ENCODE peak calls at places on chromosomes 1 and 21, in eight cellular contexts. One of them, this sample, is unnamed.

GRCh38 chr1:52523376-52523775 is 29.5 kb downstream of the TUT4 start:
- DNase-seq in myocyte: no peak
- DNase-seq in SW480: no peak
- DNase-seq in GM10248: no peak
- DNase-seq in T follicular helper cell: no peak
- DNase-seq in SHP77: no peak
- DNase-seq in NCI-H524: no peak
- DNase-seq in stimulated activated CD8-positive, alpha-beta memory T cell treated with anti-CD3 and anti-CD28 coated beads, Interleukin-7, amount 100 ng/mL, for 1 hour: no peak
- DNase-seq in this sample: no peak

GRCh38 chr1:165755393-165756010 is 13.2 kb downstream of the TMCO1 start:
- DNase-seq in myocyte: peak
- DNase-seq in SW480: no peak
- DNase-seq in GM10248: no peak
- DNase-seq in T follicular helper cell: no peak
- DNase-seq in SHP77: no peak
- DNase-seq in NCI-H524: no peak
- DNase-seq in stimulated activated CD8-positive, alpha-beta memory T cell treated with anti-CD3 and anti-CD28 coated beads, Interleukin-7, amount 100 ng/mL, for 1 hour: no peak
- DNase-seq in this sample: no peak

GRCh38 chr1:66237722-66238479 is 296.1 kb upstream of the SGIP1 start:
- DNase-seq in myocyte: no peak
- DNase-seq in SW480: no peak
- DNase-seq in GM10248: no peak
- DNase-seq in T follicular helper cell: no peak
- DNase-seq in SHP77: no peak
- DNase-seq in NCI-H524: no peak
- DNase-seq in stimulated activated CD8-positive, alpha-beta memory T cell treated with anti-CD3 and anti-CD28 coated beads, Interleukin-7, amount 100 ng/mL, for 1 hour: no peak
- DNase-seq in this sample: no peak

GRCh38 chr1:92965003-92965402 is 3.7 kb upstream of the DIPK1A start:
- DNase-seq in myocyte: no peak
- DNase-seq in SW480: no peak
- DNase-seq in GM10248: no peak
- DNase-seq in T follicular helper cell: peak
- DNase-seq in SHP77: no peak
- DNase-seq in NCI-H524: no peak
- DNase-seq in stimulated activated CD8-positive, alpha-beta memory T cell treated with anti-CD3 and anti-CD28 coated beads, Interleukin-7, amount 100 ng/mL, for 1 hour: no peak
- DNase-seq in this sample: no peak

GRCh38 chr1:29500041-29500440 is 263.7 kb downstream of the PTPRU start:
- DNase-seq in myocyte: no peak
- DNase-seq in SW480: no peak
- DNase-seq in GM10248: no peak
- DNase-seq in T follicular helper cell: no peak
- DNase-seq in SHP77: no peak
- DNase-seq in NCI-H524: no peak
- DNase-seq in stimulated activated CD8-positive, alpha-beta memory T cell treated with anti-CD3 and anti-CD28 coated beads, Interleukin-7, amount 100 ng/mL, for 1 hour: no peak
- DNase-seq in this sample: peak

GRCh38 chr1:170959385-170959784 is 24.1 kb downstream of the MROH9 start:
- DNase-seq in myocyte: no peak
- DNase-seq in SW480: no peak
- DNase-seq in GM10248: no peak
- DNase-seq in T follicular helper cell: no peak
- DNase-seq in SHP77: no peak
- DNase-seq in NCI-H524: no peak
- DNase-seq in stimulated activated CD8-positive, alpha-beta memory T cell treated with anti-CD3 and anti-CD28 coated beads, Interleukin-7, amount 100 ng/mL, for 1 hour: no peak
- DNase-seq in this sample: no peak

GRCh38 chr1:171877711-171878110 is 36.4 kb downstream of the DNM3 start:
- DNase-seq in myocyte: peak
- DNase-seq in SW480: no peak
- DNase-seq in GM10248: peak
- DNase-seq in T follicular helper cell: no peak
- DNase-seq in SHP77: no peak
- DNase-seq in NCI-H524: no peak
- DNase-seq in stimulated activated CD8-positive, alpha-beta memory T cell treated with anti-CD3 and anti-CD28 coated beads, Interleukin-7, amount 100 ng/mL, for 1 hour: no peak
- DNase-seq in this sample: no peak

GRCh38 chr1:169670836-169671235 is 40.6 kb downstream of the SELL start:
- DNase-seq in myocyte: no peak
- DNase-seq in SW480: no peak
- DNase-seq in GM10248: no peak
- DNase-seq in T follicular helper cell: no peak
- DNase-seq in SHP77: no peak
- DNase-seq in NCI-H524: no peak
- DNase-seq in stimulated activated CD8-positive, alpha-beta memory T cell treated with anti-CD3 and anti-CD28 coated beads, Interleukin-7, amount 100 ng/mL, for 1 hour: no peak
- DNase-seq in this sample: no peak

GRCh38 chr1:43530483-43531452 is at the start of gene PTPRF:
- DNase-seq in myocyte: peak
- DNase-seq in SW480: peak
- DNase-seq in GM10248: peak
- DNase-seq in T follicular helper cell: no peak
- DNase-seq in SHP77: peak
- DNase-seq in NCI-H524: peak
- DNase-seq in stimulated activated CD8-positive, alpha-beta memory T cell treated with anti-CD3 and anti-CD28 coated beads, Interleukin-7, amount 100 ng/mL, for 1 hour: no peak
- DNase-seq in this sample: peak

GRCh38 chr1:241800640-241801039 is 47.4 kb upstream of the EXO1 start:
- DNase-seq in myocyte: no peak
- DNase-seq in SW480: no peak
- DNase-seq in GM10248: no peak
- DNase-seq in T follicular helper cell: no peak
- DNase-seq in SHP77: no peak
- DNase-seq in NCI-H524: no peak
- DNase-seq in stimulated activated CD8-positive, alpha-beta memory T cell treated with anti-CD3 and anti-CD28 coated beads, Interleukin-7, amount 100 ng/mL, for 1 hour: no peak
- DNase-seq in this sample: no peak

GRCh38 chr1:29236993-29237905 is 927 bp downstream of the PTPRU start:
- DNase-seq in myocyte: peak
- DNase-seq in SW480: peak
- DNase-seq in GM10248: no peak
- DNase-seq in T follicular helper cell: no peak
- DNase-seq in SHP77: peak
- DNase-seq in NCI-H524: no peak
- DNase-seq in stimulated activated CD8-positive, alpha-beta memory T cell treated with anti-CD3 and anti-CD28 coated beads, Interleukin-7, amount 100 ng/mL, for 1 hour: no peak
- DNase-seq in this sample: peak

GRCh38 chr1:33517596-33518250 is 45.3 kb downstream of the ZSCAN20 start:
- DNase-seq in myocyte: no peak
- DNase-seq in SW480: no peak
- DNase-seq in GM10248: no peak
- DNase-seq in T follicular helper cell: no peak
- DNase-seq in SHP77: no peak
- DNase-seq in NCI-H524: no peak
- DNase-seq in stimulated activated CD8-positive, alpha-beta memory T cell treated with anti-CD3 and anti-CD28 coated beads, Interleukin-7, amount 100 ng/mL, for 1 hour: no peak
- DNase-seq in this sample: no peak

GRCh38 chr1:245458761-245459174 is 304.0 kb downstream of the KIF26B start:
- DNase-seq in myocyte: no peak
- DNase-seq in SW480: no peak
- DNase-seq in GM10248: no peak
- DNase-seq in T follicular helper cell: no peak
- DNase-seq in SHP77: no peak
- DNase-seq in NCI-H524: no peak
- DNase-seq in stimulated activated CD8-positive, alpha-beta memory T cell treated with anti-CD3 and anti-CD28 coated beads, Interleukin-7, amount 100 ng/mL, for 1 hour: no peak
- DNase-seq in this sample: no peak

GRCh38 chr1:20767271-20767670 is 19.8 kb downstream of the HP1BP3 start:
- DNase-seq in myocyte: no peak
- DNase-seq in SW480: no peak
- DNase-seq in GM10248: no peak
- DNase-seq in T follicular helper cell: no peak
- DNase-seq in SHP77: no peak
- DNase-seq in NCI-H524: no peak
- DNase-seq in stimulated activated CD8-positive, alpha-beta memory T cell treated with anti-CD3 and anti-CD28 coated beads, Interleukin-7, amount 100 ng/mL, for 1 hour: no peak
- DNase-seq in this sample: no peak

GRCh38 chr1:221097479-221098281 is 218.4 kb downstream of the HLX start:
- DNase-seq in myocyte: peak
- DNase-seq in SW480: peak
- DNase-seq in GM10248: no peak
- DNase-seq in T follicular helper cell: no peak
- DNase-seq in SHP77: no peak
- DNase-seq in NCI-H524: no peak
- DNase-seq in stimulated activated CD8-positive, alpha-beta memory T cell treated with anti-CD3 and anti-CD28 coated beads, Interleukin-7, amount 100 ng/mL, for 1 hour: no peak
- DNase-seq in this sample: no peak

GRCh38 chr1:12556368-12556930 is 61.6 kb downstream of the DHRS3 start:
- DNase-seq in myocyte: peak
- DNase-seq in SW480: peak
- DNase-seq in GM10248: no peak
- DNase-seq in T follicular helper cell: no peak
- DNase-seq in SHP77: no peak
- DNase-seq in NCI-H524: no peak
- DNase-seq in stimulated activated CD8-positive, alpha-beta memory T cell treated with anti-CD3 and anti-CD28 coated beads, Interleukin-7, amount 100 ng/mL, for 1 hour: no peak
- DNase-seq in this sample: no peak

GRCh38 chr1:108785264-108785663 is 38.8 kb downstream of the STXBP3 start:
- DNase-seq in myocyte: no peak
- DNase-seq in SW480: no peak
- DNase-seq in GM10248: no peak
- DNase-seq in T follicular helper cell: no peak
- DNase-seq in SHP77: no peak
- DNase-seq in NCI-H524: no peak
- DNase-seq in stimulated activated CD8-positive, alpha-beta memory T cell treated with anti-CD3 and anti-CD28 coated beads, Interleukin-7, amount 100 ng/mL, for 1 hour: no peak
- DNase-seq in this sample: no peak

GRCh38 chr21:28550057-28550825 is 442.4 kb downstream of the LTN1 start:
- DNase-seq in myocyte: no peak
- DNase-seq in SW480: no peak
- DNase-seq in GM10248: no peak
- DNase-seq in T follicular helper cell: no peak
- DNase-seq in SHP77: no peak
- DNase-seq in NCI-H524: no peak
- DNase-seq in stimulated activated CD8-positive, alpha-beta memory T cell treated with anti-CD3 and anti-CD28 coated beads, Interleukin-7, amount 100 ng/mL, for 1 hour: no peak
- DNase-seq in this sample: no peak

GRCh38 chr1:2815551-2815950 is 14.1 kb upstream of the TTC34 start:
- DNase-seq in myocyte: no peak
- DNase-seq in SW480: no peak
- DNase-seq in GM10248: no peak
- DNase-seq in T follicular helper cell: no peak
- DNase-seq in SHP77: no peak
- DNase-seq in NCI-H524: no peak
- DNase-seq in stimulated activated CD8-positive, alpha-beta memory T cell treated with anti-CD3 and anti-CD28 coated beads, Interleukin-7, amount 100 ng/mL, for 1 hour: no peak
- DNase-seq in this sample: no peak

GRCh38 chr1:177923441-177923840 is 46.4 kb downstream of the SEC16B start:
- DNase-seq in myocyte: peak
- DNase-seq in SW480: no peak
- DNase-seq in GM10248: no peak
- DNase-seq in T follicular helper cell: no peak
- DNase-seq in SHP77: no peak
- DNase-seq in NCI-H524: no peak
- DNase-seq in stimulated activated CD8-positive, alpha-beta memory T cell treated with anti-CD3 and anti-CD28 coated beads, Interleukin-7, amount 100 ng/mL, for 1 hour: no peak
- DNase-seq in this sample: no peak

GRCh38 chr1:201358596-201358995 is 18.9 kb downstream of the TNNT2 start:
- DNase-seq in myocyte: peak
- DNase-seq in SW480: peak
- DNase-seq in GM10248: no peak
- DNase-seq in T follicular helper cell: no peak
- DNase-seq in SHP77: no peak
- DNase-seq in NCI-H524: no peak
- DNase-seq in stimulated activated CD8-positive, alpha-beta memory T cell treated with anti-CD3 and anti-CD28 coated beads, Interleukin-7, amount 100 ng/mL, for 1 hour: no peak
- DNase-seq in this sample: no peak

GRCh38 chr1:170218261-170218660 is 72.5 kb downstream of the NTMT2 start:
- DNase-seq in myocyte: no peak
- DNase-seq in SW480: no peak
- DNase-seq in GM10248: no peak
- DNase-seq in T follicular helper cell: no peak
- DNase-seq in SHP77: no peak
- DNase-seq in NCI-H524: no peak
- DNase-seq in stimulated activated CD8-positive, alpha-beta memory T cell treated with anti-CD3 and anti-CD28 coated beads, Interleukin-7, amount 100 ng/mL, for 1 hour: no peak
- DNase-seq in this sample: no peak

GRCh38 chr1:246565751-246566127 is 322 bp downstream of the TFB2M start:
- DNase-seq in myocyte: no peak
- DNase-seq in SW480: no peak
- DNase-seq in GM10248: no peak
- DNase-seq in T follicular helper cell: no peak
- DNase-seq in SHP77: no peak
- DNase-seq in NCI-H524: no peak
- DNase-seq in stimulated activated CD8-positive, alpha-beta memory T cell treated with anti-CD3 and anti-CD28 coated beads, Interleukin-7, amount 100 ng/mL, for 1 hour: no peak
- DNase-seq in this sample: no peak

GRCh38 chr1:211386931-211387330 is 60.3 kb downstream of the TRAF5 start:
- DNase-seq in myocyte: no peak
- DNase-seq in SW480: no peak
- DNase-seq in GM10248: no peak
- DNase-seq in T follicular helper cell: no peak
- DNase-seq in SHP77: no peak
- DNase-seq in NCI-H524: no peak
- DNase-seq in stimulated activated CD8-positive, alpha-beta memory T cell treated with anti-CD3 and anti-CD28 coated beads, Interleukin-7, amount 100 ng/mL, for 1 hour: no peak
- DNase-seq in this sample: no peak

GRCh38 chr1:35563166-35563565 is 5.6 kb downstream of the NCDN start:
- DNase-seq in myocyte: no peak
- DNase-seq in SW480: no peak
- DNase-seq in GM10248: no peak
- DNase-seq in T follicular helper cell: no peak
- DNase-seq in SHP77: no peak
- DNase-seq in NCI-H524: no peak
- DNase-seq in stimulated activated CD8-positive, alpha-beta memory T cell treated with anti-CD3 and anti-CD28 coated beads, Interleukin-7, amount 100 ng/mL, for 1 hour: no peak
- DNase-seq in this sample: no peak

GRCh38 chr1:5367306-5367705 is 624.9 kb downstream of the NPHP4 start:
- DNase-seq in myocyte: no peak
- DNase-seq in SW480: no peak
- DNase-seq in GM10248: no peak
- DNase-seq in T follicular helper cell: no peak
- DNase-seq in SHP77: no peak
- DNase-seq in NCI-H524: no peak
- DNase-seq in stimulated activated CD8-positive, alpha-beta memory T cell treated with anti-CD3 and anti-CD28 coated beads, Interleukin-7, amount 100 ng/mL, for 1 hour: no peak
- DNase-seq in this sample: no peak

GRCh38 chr1:1755426-1755825 is 22.8 kb downstream of the NADK start:
- DNase-seq in myocyte: no peak
- DNase-seq in SW480: no peak
- DNase-seq in GM10248: no peak
- DNase-seq in T follicular helper cell: no peak
- DNase-seq in SHP77: no peak
- DNase-seq in NCI-H524: no peak
- DNase-seq in stimulated activated CD8-positive, alpha-beta memory T cell treated with anti-CD3 and anti-CD28 coated beads, Interleukin-7, amount 100 ng/mL, for 1 hour: no peak
- DNase-seq in this sample: no peak

GRCh38 chr1:31510853-31511789 is 65.2 kb upstream of the TINAGL1 start:
- DNase-seq in myocyte: no peak
- DNase-seq in SW480: peak
- DNase-seq in GM10248: no peak
- DNase-seq in T follicular helper cell: no peak
- DNase-seq in SHP77: no peak
- DNase-seq in NCI-H524: no peak
- DNase-seq in stimulated activated CD8-positive, alpha-beta memory T cell treated with anti-CD3 and anti-CD28 coated beads, Interleukin-7, amount 100 ng/mL, for 1 hour: no peak
- DNase-seq in this sample: no peak

GRCh38 chr1:183778006-183778405 is 26.9 kb upstream of the RGL1 start:
- DNase-seq in myocyte: no peak
- DNase-seq in SW480: no peak
- DNase-seq in GM10248: no peak
- DNase-seq in T follicular helper cell: no peak
- DNase-seq in SHP77: no peak
- DNase-seq in NCI-H524: no peak
- DNase-seq in stimulated activated CD8-positive, alpha-beta memory T cell treated with anti-CD3 and anti-CD28 coated beads, Interleukin-7, amount 100 ng/mL, for 1 hour: no peak
- DNase-seq in this sample: no peak

GRCh38 chr1:231053493-231054162 is 13.6 kb upstream of the FAM89A start:
- DNase-seq in myocyte: peak
- DNase-seq in SW480: no peak
- DNase-seq in GM10248: no peak
- DNase-seq in T follicular helper cell: no peak
- DNase-seq in SHP77: no peak
- DNase-seq in NCI-H524: no peak
- DNase-seq in stimulated activated CD8-positive, alpha-beta memory T cell treated with anti-CD3 and anti-CD28 coated beads, Interleukin-7, amount 100 ng/mL, for 1 hour: no peak
- DNase-seq in this sample: no peak

GRCh38 chr1:183370399-183371058 is 47.7 kb downstream of the NMNAT2 start:
- DNase-seq in myocyte: no peak
- DNase-seq in SW480: no peak
- DNase-seq in GM10248: no peak
- DNase-seq in T follicular helper cell: no peak
- DNase-seq in SHP77: no peak
- DNase-seq in NCI-H524: no peak
- DNase-seq in stimulated activated CD8-positive, alpha-beta memory T cell treated with anti-CD3 and anti-CD28 coated beads, Interleukin-7, amount 100 ng/mL, for 1 hour: no peak
- DNase-seq in this sample: no peak

GRCh38 chr1:55041613-55042012 is 2.3 kb downstream of the PCSK9 start:
- DNase-seq in myocyte: no peak
- DNase-seq in SW480: no peak
- DNase-seq in GM10248: no peak
- DNase-seq in T follicular helper cell: no peak
- DNase-seq in SHP77: no peak
- DNase-seq in NCI-H524: no peak
- DNase-seq in stimulated activated CD8-positive, alpha-beta memory T cell treated with anti-CD3 and anti-CD28 coated beads, Interleukin-7, amount 100 ng/mL, for 1 hour: no peak
- DNase-seq in this sample: no peak

GRCh38 chr1:159218846-159219636 is 14.4 kb downstream of the ACKR1 start:
- DNase-seq in myocyte: no peak
- DNase-seq in SW480: no peak
- DNase-seq in GM10248: no peak
- DNase-seq in T follicular helper cell: no peak
- DNase-seq in SHP77: no peak
- DNase-seq in NCI-H524: no peak
- DNase-seq in stimulated activated CD8-positive, alpha-beta memory T cell treated with anti-CD3 and anti-CD28 coated beads, Interleukin-7, amount 100 ng/mL, for 1 hour: no peak
- DNase-seq in this sample: no peak

GRCh38 chr1:175192111-175192629 is 406 bp downstream of the KIAA0040 start:
- DNase-seq in myocyte: peak
- DNase-seq in SW480: peak
- DNase-seq in GM10248: peak
- DNase-seq in T follicular helper cell: peak
- DNase-seq in SHP77: peak
- DNase-seq in NCI-H524: no peak
- DNase-seq in stimulated activated CD8-positive, alpha-beta memory T cell treated with anti-CD3 and anti-CD28 coated beads, Interleukin-7, amount 100 ng/mL, for 1 hour: no peak
- DNase-seq in this sample: peak